ENCODE peak calls at places on chromosomes 4 and X, in five cellular contexts. K, I, N, C and Z are unnamed samples.

GRCh38 chr4:89438102-89438831 is 130.7 kb upstream of the GPRIN3 start:
- DNase-seq in K (peak; percentile 76), I (peak; percentile 10), N (no peak), C (no peak), Z (no peak)

GRCh38 chr4:56505269-56506109 is at the start of gene ARL9:
- DNase-seq in K (peak; percentile 76), I (peak; percentile 10), N (peak; percentile 17), C (peak; percentile 18), Z (peak; percentile 22)

GRCh38 chrX:133516691-133517090 is 101.4 kb upstream of the GPC4 start:
- DNase-seq in K (no peak), I (no peak), N (no peak), C (no peak), Z (no peak)

GRCh38 chrX:10986616-10987015 is 124.5 kb upstream of the HCCS start:
- DNase-seq in K (no peak), I (no peak), N (no peak), C (peak; percentile 36), Z (no peak)

GRCh38 chr4:146072381-146072780 is 103.1 kb upstream of the LSM6 start:
- DNase-seq in K (no peak), I (no peak), N (no peak), C (no peak), Z (no peak)

GRCh38 chr4:26958925-26959653 is 98.4 kb downstream of the STIM2 start:
- DNase-seq in K (no peak), I (no peak), N (no peak), C (no peak), Z (no peak)

GRCh38 chrX:133527825-133528224 is 112.5 kb upstream of the GPC4 start:
- DNase-seq in K (no peak), I (no peak), N (no peak), C (no peak), Z (no peak)

GRCh38 chrX:24498181-24498580 is 33.1 kb downstream of the PDK3 start:
- DNase-seq in K (no peak), I (peak; percentile 8), N (peak; percentile 9), C (peak; percentile 31), Z (no peak)

GRCh38 chrX:102966701-102967100 is 29.6 kb downstream of the RAB40AL start:
- DNase-seq in K (no peak), I (no peak), N (no peak), C (no peak), Z (no peak)

GRCh38 chr4:109005523-109005922 is 242.7 kb upstream of the ETNPPL start:
- DNase-seq in K (no peak), I (no peak), N (no peak), C (no peak), Z (no peak)

GRCh38 chr4:178941975-178942374 is 1499.7 kb upstream of the AGA start:
- DNase-seq in K (peak; percentile 49), I (no peak), N (no peak), C (no peak), Z (no peak)

GRCh38 chr4:18214656-18215055 is 193.1 kb upstream of the LCORL start:
- DNase-seq in K (peak; percentile 33), I (no peak), N (no peak), C (no peak), Z (no peak)

GRCh38 chr4:129043523-129043922 is 49.8 kb downstream of the SCLT1 start:
- DNase-seq in K (no peak), I (no peak), N (no peak), C (peak; percentile 23), Z (peak; percentile 19)

GRCh38 chr4:148094149-148094548 is 348.1 kb downstream of the NR3C2 start:
- DNase-seq in K (no peak), I (no peak), N (peak; percentile 26), C (no peak), Z (no peak)

GRCh38 chr4:150126201-150126879 is 48.1 kb downstream of the DCLK2 start:
- DNase-seq in K (no peak), I (peak; percentile 21), N (peak; percentile 17), C (no peak), Z (no peak)

GRCh38 chr4:8316251-8316771 is 46.8 kb downstream of the HTRA3 start:
- DNase-seq in K (no peak), I (no peak), N (no peak), C (no peak), Z (no peak)

GRCh38 chr4:18980516-18981233 is 959.1 kb upstream of the LCORL start:
- DNase-seq in K (no peak), I (no peak), N (no peak), C (no peak), Z (no peak)

GRCh38 chrX:76427560-76428242 is at the start of gene MAGEE1:
- DNase-seq in K (peak; percentile 75), I (peak; percentile 64), N (peak; percentile 64), C (peak; percentile 27), Z (peak; percentile 16)

GRCh38 chr4:76923619-76924357 is 25.8 kb upstream of the SEPTIN11 start:
- DNase-seq in K (no peak), I (no peak), N (no peak), C (no peak), Z (no peak)

GRCh38 chrX:1390621-1391369 is 1.1 kb downstream of the SLC25A6 start:
- DNase-seq in K (peak; percentile 4), I (no peak), N (no peak), C (no peak), Z (no peak)

GRCh38 chrX:133985164-133986007 is at the start of gene GPC3:
- DNase-seq in K (peak; percentile 73), I (no peak), N (peak; percentile 6), C (peak; percentile 1), Z (no peak)

GRCh38 chr4:20761382-20761781 is 61.1 kb downstream of the PACRGL start:
- DNase-seq in K (no peak), I (no peak), N (no peak), C (no peak), Z (no peak)

GRCh38 chr4:169770411-169770810 is 12.7 kb upstream of the HPF1 start:
- DNase-seq in K (no peak), I (no peak), N (no peak), C (no peak), Z (no peak)

GRCh38 chr4:118968006-118968405 is 79.4 kb downstream of the SYNPO2 start:
- DNase-seq in K (peak; percentile 21), I (peak; percentile 58), N (peak; percentile 65), C (peak; percentile 94), Z (peak; percentile 87)

GRCh38 chr4:7781993-7782392 is 157.7 kb downstream of the AFAP1 start:
- DNase-seq in K (no peak), I (no peak), N (no peak), C (no peak), Z (no peak)

GRCh38 chr4:77082886-77083608 is 7.3 kb upstream of the CCNI start:
- DNase-seq in K (no peak), I (no peak), N (no peak), C (no peak), Z (no peak)

GRCh38 chr4:133263082-133263481 is 114.0 kb downstream of the PCDH10 start:
- DNase-seq in K (no peak), I (no peak), N (no peak), C (no peak), Z (no peak)

GRCh38 chr4:7296661-7297335 is 104.5 kb downstream of the SORCS2 start:
- DNase-seq in K (no peak), I (no peak), N (no peak), C (no peak), Z (no peak)

GRCh38 chr4:173152104-173152503 is 16.5 kb upstream of the GALNT7 start:
- DNase-seq in K (peak; percentile 24), I (no peak), N (no peak), C (no peak), Z (no peak)

GRCh38 chrX:44748014-44748413 is 95.8 kb upstream of the DUSP21 start:
- DNase-seq in K (no peak), I (no peak), N (no peak), C (no peak), Z (no peak)

GRCh38 chr4:70315928-70316327 is 18.9 kb upstream of the CABS1 start:
- DNase-seq in K (no peak), I (no peak), N (no peak), C (no peak), Z (no peak)
- TF ChIP-seq CTCF in K (no peak), I (no peak), N (no peak), C (no peak), Z (no peak)

GRCh38 chrX:101291204-101291603 is at the start of gene TAF7L:
- DNase-seq in K (no peak), I (no peak), N (no peak), C (no peak), Z (no peak)

GRCh38 chrX:101287402-101287801 is 3.7 kb downstream of the TAF7L start:
- DNase-seq in K (no peak), I (peak; percentile 4), N (no peak), C (peak; percentile 22), Z (no peak)
- TF ChIP-seq CTCF in K (peak; percentile 14), I (peak; percentile 63), N (peak; percentile 53), C (peak; percentile 47), Z (peak; percentile 64)

GRCh38 chrX:2390754-2391153 is 110.0 kb downstream of the DHRSX start:
- DNase-seq in K (no peak), I (no peak), N (no peak), C (no peak), Z (no peak)

GRCh38 chrX:2389324-2389723 is 111.5 kb downstream of the DHRSX start:
- DNase-seq in K (no peak), I (no peak), N (no peak), C (no peak), Z (no peak)

GRCh38 chrX:2388669-2389068 is 112.1 kb downstream of the DHRSX start:
- DNase-seq in K (no peak), I (no peak), N (no peak), C (no peak), Z (no peak)

GRCh38 chrX:2395261-2395850 is 105.4 kb downstream of the DHRSX start:
- DNase-seq in K (peak; percentile 34), I (no peak), N (no peak), C (no peak), Z (no peak)

DNA sequence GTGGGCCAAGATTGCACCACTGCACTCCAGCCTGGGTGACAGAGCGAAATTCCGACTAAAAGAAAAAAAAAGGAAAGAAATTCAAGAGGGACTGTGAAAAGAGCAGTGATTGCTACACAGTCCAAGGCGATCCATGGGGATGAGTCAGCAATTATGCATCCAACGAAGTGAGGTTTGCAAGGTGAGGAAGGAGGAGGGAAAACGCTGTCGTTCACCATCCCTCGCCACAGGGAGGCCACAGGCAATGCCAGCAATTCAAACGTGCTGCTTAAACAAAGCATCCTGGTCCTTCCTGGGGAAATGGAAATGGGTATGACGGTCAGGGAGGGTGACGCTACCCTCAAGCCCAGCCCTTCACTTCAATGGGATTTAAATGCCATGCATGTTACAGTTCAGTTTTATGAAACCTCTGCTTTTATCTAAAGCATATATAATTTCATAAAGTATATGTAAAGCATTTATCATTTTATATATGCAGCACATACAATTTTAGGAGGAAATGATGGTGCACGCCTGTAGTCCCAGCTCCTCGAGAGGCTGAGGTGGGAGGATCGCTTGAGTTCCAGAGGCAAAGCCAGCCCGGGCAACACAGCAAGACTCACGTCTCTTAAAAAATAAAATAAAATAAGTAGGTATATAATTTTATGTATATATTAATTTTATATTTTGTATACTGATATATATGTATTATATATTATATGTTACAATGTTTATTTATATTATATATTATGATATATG is 108.7 kb downstream of the DHRSX start:
- DNase-seq in K (peak; percentile 61), I (no peak), N (no peak), C (peak; percentile 94), Z (no peak)
- TF ChIP-seq CTCF in K (no peak), I (no peak), N (no peak), C (no peak), Z (no peak)

GRCh38 chrX:29691044-29691443 is 524.3 kb upstream of the MAGEB2 start:
- DNase-seq in K (no peak), I (no peak), N (no peak), C (no peak), Z (no peak)

GRCh38 chrX:29690061-29690460 is 525.3 kb upstream of the MAGEB2 start:
- DNase-seq in K (no peak), I (no peak), N (no peak), C (no peak), Z (no peak)

GRCh38 chrX:29687687-29688086 is 527.7 kb upstream of the MAGEB2 start:
- DNase-seq in K (no peak), I (no peak), N (no peak), C (peak; percentile 12), Z (no peak)
- TF ChIP-seq CTCF in K (no peak), I (no peak), N (no peak), C (peak; percentile 27), Z (peak; percentile 9)